ENCODE peak calls at places on chromosomes 2 and 18, in eight cellular contexts. L, X, G, A, P, B, I and Z are unnamed samples.

GRCh38 chr2:179850188-179850587 is 11.2 kb downstream of the ZNF385B start:
- DNase-seq in P (no peak), X (no peak), B (peak; percentile 8), A (no peak), I (no peak), G (no peak), L (no peak), Z (no peak)

GRCh38 chr2:238817931-238818330 is 30.0 kb upstream of the TWIST2 start:
- DNase-seq in G (no peak), X (no peak), B (no peak), I (no peak), L (no peak), P (no peak), A (no peak), Z (no peak)

GRCh38 chr2:31051213-31052185 is 86.7 kb downstream of the GALNT14 start:
- DNase-seq in A (no peak), X (no peak), L (no peak), G (no peak), I (no peak), B (no peak), P (no peak), Z (no peak)

GRCh38 chr2:204791230-204791629 is 246.0 kb downstream of the PARD3B start:
- DNase-seq in B (no peak), L (no peak), P (no peak), A (no peak), I (no peak), G (no peak), X (no peak), Z (no peak)

GRCh38 chr2:134900151-134900550 is 18.5 kb upstream of the CCNT2 start:
- DNase-seq in P (no peak), A (no peak), X (no peak), B (no peak), I (no peak), G (no peak), L (no peak), Z (no peak)

GRCh38 chr18:27839141-27839540 is 337.8 kb downstream of the CDH2 start:
- DNase-seq in X (no peak), I (no peak), L (no peak), B (peak; percentile 79), A (no peak), G (no peak), P (peak; percentile 12), Z (no peak)

GRCh38 chr2:190408538-190409271 is 550 bp downstream of the MFSD6 start:
- DNase-seq in L (peak; percentile 56), B (peak; percentile 40), G (peak; percentile 7), X (peak; percentile 27), A (peak; percentile 95), I (peak; percentile 56), P (peak; percentile 33), Z (peak; percentile 61)

GRCh38 chr2:240216197-240216596 is 75.7 kb upstream of the OTOS start:
- DNase-seq in B (no peak), L (no peak), X (no peak), A (no peak), P (no peak), I (no peak), G (no peak), Z (no peak)

GRCh38 chr2:230762317-230762896 is 49.8 kb downstream of the CAB39 start:
- DNase-seq in P (peak; percentile 54), L (no peak), B (no peak), A (peak; percentile 74), X (no peak), G (no peak), I (peak; percentile 17), Z (no peak)

GRCh38 chr18:55444496-55444895 is 143.5 kb downstream of the TCF4 start:
- DNase-seq in B (no peak), A (no peak), L (no peak), X (no peak), G (no peak), P (no peak), I (no peak), Z (no peak)

GRCh38 chr18:8960740-8961657 is 141.5 kb upstream of the NDUFV2 start:
- DNase-seq in X (no peak), L (no peak), P (no peak), B (peak; percentile 91), G (no peak), A (no peak), I (no peak), Z (no peak)

GRCh38 chr2:53987336-53987921 is 16.6 kb upstream of the PSME4 start:
- DNase-seq in I (no peak), L (no peak), P (peak; percentile 33), A (peak; percentile 48), X (no peak), G (no peak), B (no peak), Z (no peak)

GRCh38 chr2:3626118-3626816 is 31.4 kb downstream of the COLEC11 start:
- DNase-seq in A (no peak), X (no peak), P (no peak), B (no peak), G (no peak), L (no peak), I (no peak), Z (no peak)

GRCh38 chr18:36655074-36655473 is 173.7 kb downstream of the TPGS2 start:
- DNase-seq in L (no peak), A (no peak), X (no peak), I (no peak), G (no peak), B (no peak), P (no peak), Z (no peak)

GRCh38 chr18:13137041-13137938 is 81.3 kb upstream of the LDLRAD4 start:
- DNase-seq in X (peak; percentile 30), G (no peak), P (peak; percentile 69), A (peak; percentile 77), I (peak; percentile 12), L (no peak), B (no peak), Z (peak; percentile 26)

GRCh38 chr2:197514754-197515153 is 1.1 kb upstream of the MOB4 start:
- DNase-seq in X (no peak), A (peak; percentile 60), G (no peak), I (no peak), L (no peak), P (peak; percentile 64), B (no peak), Z (no peak)

GRCh38 chr18:63147973-63148372 is 171.6 kb downstream of the BCL2 start:
- DNase-seq in B (no peak), P (no peak), X (no peak), A (no peak), I (no peak), L (no peak), G (no peak), Z (no peak)

GRCh38 chr2:113720167-113720566 is 36.3 kb downstream of the SLC35F5 start:
- DNase-seq in P (peak; percentile 46), G (no peak), B (peak; percentile 49), L (no peak), X (no peak), A (no peak), I (no peak), Z (no peak)

GRCh38 chr2:205409403-205409802 is 272.9 kb upstream of the NRP2 start:
- DNase-seq in I (no peak), X (no peak), L (no peak), P (no peak), G (no peak), B (no peak), A (no peak), Z (no peak)

GRCh38 chr18:12586956-12587355 is 71.0 kb downstream of the SPIRE1 start:
- DNase-seq in B (no peak), G (no peak), L (no peak), I (no peak), X (no peak), P (no peak), A (no peak), Z (no peak)

GRCh38 chr2:162118166-162119031 is 33.6 kb downstream of the GCG start:
- DNase-seq in P (no peak), B (peak; percentile 86), G (no peak), A (no peak), X (no peak), I (no peak), L (no peak), Z (no peak)

GRCh38 chr18:46152436-46152807 is 48.2 kb downstream of the HAUS1 start:
- DNase-seq in B (peak; percentile 20), P (peak; percentile 46), I (no peak), L (no peak), X (no peak), A (no peak), G (no peak), Z (no peak)

GRCh38 chr2:219918929-219919328 is 291.5 kb downstream of the SLC4A3 start:
- DNase-seq in I (no peak), X (no peak), B (no peak), G (no peak), A (no peak), P (no peak), L (no peak), Z (no peak)

GRCh38 chr18:59846814-59847490 is 52.8 kb upstream of the PMAIP1 start:
- DNase-seq in G (no peak), B (no peak), X (no peak), P (peak; percentile 23), A (no peak), I (no peak), L (no peak), Z (peak; percentile 10)

GRCh38 chr2:69184224-69184623 is 171.2 kb downstream of the ANTXR1 start:
- DNase-seq in P (no peak), B (no peak), X (no peak), L (no peak), G (no peak), A (no peak), I (no peak), Z (no peak)

GRCh38 chr2:150207979-150208378 is 279.5 kb downstream of the RND3 start:
- DNase-seq in B (no peak), P (no peak), G (no peak), L (no peak), A (no peak), X (no peak), I (no peak), Z (no peak)

GRCh38 chr2:65186872-65187851 is 40.5 kb upstream of the ACTR2 start:
- DNase-seq in L (peak; percentile 45), B (peak; percentile 75), I (peak; percentile 56), G (peak; percentile 43), A (peak; percentile 94), X (peak; percentile 62), P (peak; percentile 80), Z (peak; percentile 52)

GRCh38 chr2:176160251-176161040 is 3.3 kb downstream of the HOXD3 start:
- DNase-seq in B (no peak), L (no peak), A (no peak), G (no peak), P (no peak), I (no peak), X (no peak), Z (no peak)

GRCh38 chr2:239195318-239195871 is 205.4 kb downstream of the HDAC4 start:
- DNase-seq in X (peak; percentile 8), B (no peak), G (no peak), A (no peak), L (no peak), I (no peak), P (no peak), Z (no peak)

GRCh38 chr2:70241338-70241737 is 7.1 kb downstream of the TIA1 start:
- DNase-seq in B (no peak), L (no peak), I (no peak), X (no peak), G (no peak), A (no peak), P (no peak), Z (no peak)